ENCODE peak calls at places on chromosomes 6 and 20, in nine cellular contexts. S is osteocyte, N is body of pancreas, G is transverse colon, Z is right atrium auricular region, M is A673, X is stomach, P is pancreas, T is fibroblast of mammary gland. K is an unnamed sample.

GRCh38 chr20:41428285-41428684 is 61.7 kb upstream of the EMILIN3 start:
- DNase-seq in P (no peak), Z (no peak), M (no peak), N (no peak), T (peak), G (no peak), S (no peak), X (no peak), K (no peak)

GRCh38 chr6:79048611-79049010 is 29.4 kb downstream of the PHIP start:
- DNase-seq in Z (no peak), G (no peak), T (peak), S (no peak), M (peak), P (no peak), N (peak), X (no peak), K (no peak)

GRCh38 chr6:163983601-163984445 is 569.3 kb downstream of the QKI start:
- DNase-seq in Z (no peak), N (peak), T (no peak), M (no peak), G (no peak), P (no peak), S (no peak), X (no peak), K (no peak)

GRCh38 chr20:11791316-11792228 is 126.1 kb upstream of the BTBD3 start:
- DNase-seq in S (no peak), Z (no peak), X (no peak), M (no peak), T (no peak), P (no peak), N (no peak), G (no peak), K (no peak)

GRCh38 chr20:41145317-41145716 is 8.0 kb downstream of the PLCG1 start:
- DNase-seq in G (no peak), S (no peak), M (no peak), Z (no peak), N (no peak), X (no peak), P (no peak), T (no peak), K (no peak)

GRCh38 chr6:45473121-45473967 is 95.6 kb upstream of the SUPT3H start:
- DNase-seq in S (no peak), N (peak), M (no peak), P (no peak), G (peak), Z (no peak), T (no peak), X (peak), K (no peak)

GRCh38 chr6:148723484-148723883 is 23.3 kb upstream of the UST start:
- DNase-seq in N (no peak), S (no peak), P (no peak), X (no peak), G (no peak), M (no peak), Z (no peak), T (peak), K (no peak)

GRCh38 chr20:62804632-62805364 is at the start of gene OGFR:
- DNase-seq in S (no peak), Z (no peak), X (peak), T (no peak), G (peak), N (peak), M (peak), P (no peak), K (peak)

GRCh38 chr20:11229772-11230171 is 556.0 kb upstream of the JAG1 start:
- DNase-seq in Z (peak), M (peak), X (peak), N (peak), G (peak), S (no peak), P (no peak), T (peak), K (no peak)

GRCh38 chr6:139409026-139409425 is 34.6 kb upstream of the CITED2 start:
- DNase-seq in Z (no peak), M (no peak), N (no peak), X (no peak), T (peak), P (no peak), G (no peak), S (no peak), K (no peak)

GRCh38 chr6:80263603-80264002 is 157.1 kb downstream of the BCKDHB start:
- DNase-seq in S (no peak), G (no peak), P (no peak), N (no peak), M (no peak), Z (no peak), T (no peak), X (no peak), K (no peak)

GRCh38 chr20:61512475-61512874 is 260.4 kb downstream of the CDH4 start:
- DNase-seq in X (no peak), N (no peak), Z (no peak), M (no peak), P (no peak), T (no peak), S (no peak), G (no peak), K (no peak)

GRCh38 chr20:57785061-57785460 is 75.2 kb upstream of the PMEPA1 start:
- DNase-seq in N (no peak), Z (no peak), S (no peak), M (no peak), X (no peak), T (no peak), P (no peak), G (no peak), K (no peak)

GRCh38 chr6:122042851-122043250 is 356.6 kb upstream of the HSF2 start:
- DNase-seq in M (no peak), S (no peak), P (no peak), T (peak), X (no peak), G (no peak), Z (no peak), N (no peak), K (no peak)

GRCh38 chr6:119241124-119241491 is 108.5 kb downstream of the MAN1A1 start:
- DNase-seq in M (no peak), P (no peak), Z (no peak), N (peak), S (no peak), G (no peak), X (no peak), T (peak), K (no peak)

GRCh38 chr20:59673288-59673997 is 69.1 kb downstream of the PHACTR3 start:
- DNase-seq in Z (peak), X (no peak), S (peak), P (no peak), T (no peak), G (no peak), N (no peak), M (no peak), K (no peak)

GRCh38 chr20:605237-605636 is 4.9 kb downstream of the TCF15 start:
- DNase-seq in M (no peak), S (no peak), X (no peak), Z (no peak), N (no peak), P (no peak), G (no peak), T (no peak), K (no peak)

GRCh38 chr6:141024526-141024925 is 1108.2 kb upstream of the GJE1 start:
- DNase-seq in N (no peak), G (no peak), M (no peak), X (no peak), S (no peak), Z (no peak), T (peak), P (no peak), K (no peak)

GRCh38 chr6:154566866-154567265 is 56.4 kb upstream of the CNKSR3 start:
- DNase-seq in N (no peak), X (no peak), T (no peak), G (peak), P (no peak), Z (no peak), S (no peak), M (no peak), K (no peak)

GRCh38 chr6:158042245-158042798 is 60.7 kb downstream of the SYNJ2 start:
- DNase-seq in T (peak), M (no peak), G (no peak), X (peak), N (no peak), Z (peak), P (peak), S (peak), K (no peak)

GRCh38 chr6:158367824-158368223 is 55.6 kb downstream of the TULP4 start:
- DNase-seq in P (no peak), Z (no peak), S (no peak), X (no peak), M (no peak), G (no peak), N (no peak), T (no peak), K (no peak)

GRCh38 chr20:51650685-51651134 is 108.2 kb upstream of the NFATC2 start:
- DNase-seq in X (no peak), G (no peak), N (no peak), S (no peak), P (no peak), T (peak), Z (no peak), M (peak), K (no peak)

GRCh38 chr20:1396702-1397101 is 3.8 kb upstream of the FKBP1A start:
- DNase-seq in M (no peak), G (no peak), X (no peak), T (no peak), N (no peak), S (no peak), Z (no peak), P (no peak), K (no peak)

GRCh38 chr20:49948178-49948577 is 12.0 kb downstream of the RNF114 start:
- DNase-seq in S (no peak), M (no peak), P (no peak), Z (no peak), X (no peak), T (no peak), G (no peak), N (no peak), K (no peak)

GRCh38 chr6:33988121-33989015 is 157.5 kb downstream of the GRM4 start:
- DNase-seq in X (peak), G (peak), T (no peak), M (no peak), P (no peak), S (peak), Z (no peak), N (peak), K (no peak)

GRCh38 chr6:15464211-15464725 is 198.6 kb downstream of the DTNBP1 start:
- DNase-seq in M (peak), S (no peak), Z (no peak), G (peak), N (peak), P (no peak), X (peak), T (no peak), K (no peak)

GRCh38 chr6:25487012-25487411 is 165.0 kb upstream of the SCGN start:
- DNase-seq in P (no peak), T (no peak), M (no peak), N (no peak), Z (no peak), X (no peak), G (no peak), S (no peak), K (no peak)

GRCh38 chr20:52191436-52192295 is at the start of gene ZFP64:
- DNase-seq in M (peak), Z (peak), T (peak), P (peak), X (peak), N (peak), S (peak), G (peak), K (peak)

GRCh38 chr6:162671580-162672165 is 55.9 kb downstream of the PRKN start:
- DNase-seq in M (no peak), P (no peak), X (no peak), G (no peak), N (no peak), Z (no peak), T (no peak), S (no peak), K (no peak)

GRCh38 chr6:154403803-154404202 is 47.2 kb upstream of the IPCEF1 start:
- DNase-seq in T (peak), X (peak), Z (no peak), M (peak), N (peak), G (peak), P (no peak), S (no peak), K (no peak)

GRCh38 chr6:131914967-131915751 is 36.0 kb downstream of the CCN2 start:
- DNase-seq in T (peak), G (peak), N (peak), X (peak), Z (peak), M (peak), S (no peak), P (no peak), K (peak)

GRCh38 chr6:109523478-109523877 is 40.5 kb upstream of the ZBTB24 start:
- DNase-seq in M (no peak), S (no peak), G (no peak), X (no peak), T (peak), Z (no peak), N (no peak), P (no peak), K (no peak)

GRCh38 chr20:62951143-62951895 is 1.2 kb upstream of the SLC17A9 start:
- DNase-seq in Z (no peak), P (no peak), N (no peak), M (no peak), S (no peak), T (no peak), G (no peak), X (no peak), K (no peak)

GRCh38 chr20:61736001-61736635 is 329.6 kb downstream of the TAF4 start:
- DNase-seq in T (no peak), X (no peak), G (no peak), P (no peak), M (no peak), Z (no peak), S (no peak), N (no peak), K (no peak)

GRCh38 chr20:25245461-25245860 is 2.4 kb upstream of the PYGB start:
- DNase-seq in M (no peak), P (no peak), G (no peak), Z (no peak), T (no peak), X (no peak), S (no peak), N (no peak), K (no peak)

GRCh38 chr20:25244976-25245375 is 2.9 kb upstream of the PYGB start:
- DNase-seq in G (no peak), S (no peak), N (no peak), X (no peak), T (no peak), P (no peak), Z (peak), M (no peak), K (no peak)

GRCh38 chr20:25243416-25243979 is 4.4 kb upstream of the PYGB start:
- DNase-seq in G (no peak), Z (no peak), P (no peak), M (no peak), X (no peak), N (no peak), T (no peak), S (no peak), K (no peak)

GRCh38 chr20:25239387-25240370 is 8.2 kb upstream of the PYGB start:
- DNase-seq in G (peak), T (no peak), S (no peak), N (no peak), X (no peak), P (no peak), Z (no peak), M (no peak), K (no peak)

GRCh38 chr20:25242231-25242630 is 5.7 kb upstream of the PYGB start:
- DNase-seq in X (no peak), S (no peak), N (no peak), P (no peak), G (no peak), T (no peak), M (no peak), Z (no peak), K (no peak)
- TF ChIP-seq CTCF in X (no peak), S (no peak), N (no peak), P (no peak), G (no peak), T (no peak), M (no peak), Z (no peak), K (no peak)

DNA sequence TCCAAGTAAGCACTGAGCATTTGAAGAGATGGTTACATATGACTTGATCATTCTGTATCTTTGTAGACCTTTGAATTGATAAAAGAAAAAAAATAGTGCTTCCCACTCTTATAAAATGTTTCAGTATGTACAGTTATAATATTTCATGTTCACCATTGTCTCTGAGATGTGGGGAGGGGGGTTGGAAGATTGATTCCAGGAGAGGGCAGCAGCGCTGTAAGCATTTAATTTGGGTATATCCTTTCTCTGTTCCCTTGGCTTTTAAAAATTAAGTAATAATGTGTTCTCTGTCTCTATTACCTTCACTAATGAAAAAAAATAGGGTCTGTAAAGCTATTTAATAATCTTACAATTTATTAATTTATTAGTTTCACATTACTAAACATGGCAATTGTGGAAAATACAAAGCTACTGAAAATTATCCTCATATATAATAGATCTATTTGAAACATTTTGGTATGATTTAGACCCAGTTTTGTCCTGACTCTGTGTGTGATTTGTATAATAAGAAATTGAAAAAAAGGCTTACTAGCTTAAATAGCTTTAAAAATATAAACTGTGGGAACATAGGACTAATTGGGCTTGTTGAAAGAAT is 341.2 kb downstream of the CDKAL1 start:
- DNase-seq in N (peak), T (peak), P (no peak), G (no peak), M (peak), S (no peak), X (no peak), Z (no peak), K (no peak)
- TF ChIP-seq CTCF in N (peak), T (peak), P (no peak), G (no peak), M (peak), S (peak), X (no peak), Z (no peak), K (peak)

GRCh38 chr6:70375882-70376281 is 37.4 kb upstream of the FAM135A start:
- DNase-seq in N (no peak), Z (no peak), G (no peak), X (no peak), S (no peak), T (peak), M (peak), P (no peak), K (no peak)
- TF ChIP-seq CTCF in N (peak), Z (no peak), G (no peak), X (peak), S (peak), T (peak), M (peak), P (no peak), K (no peak)

GRCh38 chr6:37804676-37805075 is 14.9 kb upstream of the ZFAND3 start:
- DNase-seq in T (peak), S (no peak), X (no peak), N (no peak), M (no peak), G (no peak), Z (no peak), P (no peak), K (no peak)

GRCh38 chr6:37802810-37803209 is 16.7 kb upstream of the ZFAND3 start:
- DNase-seq in G (no peak), N (no peak), T (no peak), Z (no peak), S (no peak), X (no peak), M (no peak), P (no peak), K (no peak)

GRCh38 chr6:37806213-37806612 is 13.3 kb upstream of the ZFAND3 start:
- DNase-seq in G (no peak), N (no peak), T (no peak), P (no peak), S (no peak), X (no peak), M (no peak), Z (no peak), K (no peak)

GRCh38 chr6:37809144-37809543 is 10.4 kb upstream of the ZFAND3 start:
- DNase-seq in P (no peak), Z (no peak), M (no peak), T (peak), X (no peak), S (no peak), N (peak), G (no peak), K (no peak)

DNA sequence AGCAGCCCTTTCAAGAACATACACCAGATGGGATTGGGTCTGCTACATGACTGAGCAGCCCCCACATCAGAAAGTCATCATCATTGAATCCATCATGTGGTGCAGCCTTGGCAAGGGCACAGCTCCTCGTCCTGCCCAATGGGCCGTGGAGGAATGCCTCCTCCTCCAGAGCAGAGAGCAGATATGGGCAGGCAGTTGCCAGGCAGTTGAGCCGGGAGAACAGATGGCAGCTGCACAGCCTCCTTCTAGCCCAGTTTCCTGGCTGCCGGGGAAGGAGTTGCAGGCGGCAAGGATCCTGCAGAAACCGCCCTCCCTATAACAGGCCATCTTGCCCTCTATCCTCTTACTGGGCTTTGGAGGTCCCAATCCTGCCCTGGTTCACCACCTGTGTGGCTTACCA is 11.9 kb upstream of the ZFAND3 start:
- DNase-seq in G (no peak), X (no peak), N (peak), P (no peak), T (no peak), Z (no peak), M (no peak), S (no peak), K (no peak)
- TF ChIP-seq CTCF in G (no peak), X (no peak), N (no peak), P (no peak), T (no peak), Z (no peak), M (no peak), S (no peak), K (no peak)

GRCh38 chr6:3001773-3002293 is 2.1 kb downstream of the NQO2 start:
- DNase-seq in T (peak), P (no peak), X (no peak), S (no peak), Z (no peak), N (peak), M (peak), G (no peak), K (peak)

GRCh38 chr6:2999005-2999620 is 581 bp upstream of the NQO2 start:
- DNase-seq in Z (peak), X (peak), M (peak), T (peak), N (no peak), S (no peak), P (no peak), G (peak), K (no peak)

GRCh38 chr6:3005077-3005476 is 5.4 kb downstream of the NQO2 start:
- DNase-seq in M (no peak), Z (peak), S (no peak), X (no peak), P (no peak), G (no peak), N (no peak), T (no peak), K (no peak)

GRCh38 chr6:3001146-3001772 is 1.6 kb downstream of the NQO2 start:
- DNase-seq in S (no peak), M (no peak), G (no peak), P (no peak), T (no peak), X (no peak), N (no peak), Z (no peak), K (no peak)

GRCh38 chr6:2999621-3000455 is at the start of gene NQO2:
- DNase-seq in X (peak), T (peak), N (peak), P (peak), S (peak), M (peak), Z (peak), G (peak), K (peak)
- TF ChIP-seq CTCF in X (no peak), T (no peak), N (no peak), P (no peak), S (no peak), M (no peak), Z (no peak), G (no peak), K (no peak)

GRCh38 chr6:55937227-55937626 is 61.8 kb upstream of the BMP5 start:
- DNase-seq in N (no peak), S (no peak), X (no peak), G (no peak), M (no peak), Z (no peak), T (no peak), P (no peak), K (no peak)

GRCh38 chr6:55943329-55943728 is 67.9 kb upstream of the BMP5 start:
- DNase-seq in G (no peak), X (no peak), T (peak), Z (no peak), N (no peak), S (no peak), P (no peak), M (no peak), K (no peak)

DNA sequence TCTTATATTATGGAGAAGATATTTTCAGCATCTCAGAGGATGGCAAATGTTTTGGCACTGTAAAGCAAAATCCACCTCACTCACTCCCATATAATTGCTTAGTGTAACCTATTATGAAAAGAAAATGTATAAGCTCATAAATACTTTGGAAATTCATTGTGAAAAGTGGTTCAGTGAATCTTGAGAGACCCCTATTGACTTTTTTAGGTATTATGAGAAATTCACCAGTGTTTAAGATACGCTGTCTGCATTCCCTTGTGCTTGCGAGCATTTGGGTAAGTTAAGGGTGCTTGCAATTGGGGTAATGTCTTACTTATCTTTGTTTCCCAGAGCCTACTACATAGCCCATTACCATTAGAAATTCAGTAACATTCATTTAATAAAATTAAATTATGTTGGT is 66.3 kb upstream of the BMP5 start:
- DNase-seq in G (no peak), M (peak), Z (no peak), X (no peak), P (no peak), N (no peak), T (peak), S (no peak), K (no peak)
- TF ChIP-seq CTCF in G (no peak), M (peak), Z (no peak), X (no peak), P (no peak), N (no peak), T (peak), S (peak), K (no peak)

K was measured in GM13977.